ENCODE peak calls at places on chromosomes 11 and 22, in four cellular contexts. S is body of pancreas, F is IMR-90, A is lower leg skin. T is an unnamed sample.

GRCh38 chr11:15536438-15536837 is 421.7 kb downstream of the INSC start:
- DNase-seq in S (no peak), A (no peak), F (no peak), T (no peak)

GRCh38 chr11:29482510-29482909 is 534.3 kb downstream of the KCNA4 start:
- DNase-seq in S (no peak), A (no peak), F (no peak), T (no peak)

GRCh38 chr11:26134481-26135355 is 197.2 kb upstream of the ANO3 start:
- DNase-seq in F (peak), S (no peak), A (no peak), T (no peak)

GRCh38 chr11:118214210-118214914 is 10.4 kb downstream of the JAML start:
- DNase-seq in S (no peak), A (no peak), F (no peak), T (no peak)

GRCh38 chr11:102005306-102005705 is 41.9 kb upstream of the CFAP300 start:
- DNase-seq in S (no peak), F (no peak), A (no peak), T (no peak)

GRCh38 chr11:94140154-94140655 is 11.6 kb downstream of the PANX1 start:
- DNase-seq in A (no peak), F (no peak), S (no peak), T (no peak)

GRCh38 chr11:114180301-114181055 is 115.7 kb upstream of the NNMT start:
- DNase-seq in F (no peak), S (peak), A (no peak), T (no peak)

GRCh38 chr11:121841487-121842167 is 274.4 kb downstream of the BLID start:
- DNase-seq in A (no peak), S (peak), F (peak), T (no peak)

GRCh38 chr22:39959640-39960447 is at the start of gene TMA7B:
- DNase-seq in A (no peak), S (no peak), F (peak), T (peak)

GRCh38 chr22:19128946-19129727 is 2.0 kb upstream of the TSSK2 start:
- DNase-seq in A (no peak), S (no peak), F (no peak), T (no peak)

GRCh38 chr22:49586244-49586748 is 241.4 kb downstream of the BRD1 start:
- DNase-seq in S (no peak), A (no peak), F (no peak), T (no peak)

GRCh38 chr11:121459413-121460041 is 6.8 kb upstream of the SORL1-AS1 start:
- DNase-seq in F (no peak), A (no peak), S (no peak), T (no peak)

GRCh38 chr22:43437871-43438475 is 26.2 kb downstream of the MPPED1 start:
- DNase-seq in F (no peak), S (no peak), A (no peak), T (no peak)

GRCh38 chr22:38300197-38300945 is 16.9 kb downstream of the CSNK1E start:
- DNase-seq in F (no peak), S (no peak), A (no peak), T (no peak)

GRCh38 chr22:38097557-38098409 is 12.7 kb downstream of the BAIAP2L2 start:
- DNase-seq in A (no peak), S (no peak), F (peak), T (no peak)

GRCh38 chr11:28697920-28698827 is 590.0 kb downstream of the METTL15 start:
- DNase-seq in A (no peak), S (peak), F (peak), T (no peak)

GRCh38 chr11:104668797-104669463 is 229.3 kb downstream of the CASP12 start:
- DNase-seq in A (no peak), S (no peak), F (peak), T (peak)

GRCh38 chr11:65777241-65777640 is 3.5 kb downstream of the AP5B1 start:
- DNase-seq in S (no peak), F (no peak), A (peak), T (no peak)

GRCh38 chr11:68044145-68044813 is 5.5 kb downstream of the TCIRG1 start:
- DNase-seq in S (peak), A (no peak), F (no peak), T (no peak)

GRCh38 chr11:17535488-17535887 is 8.7 kb downstream of the USH1C start:
- DNase-seq in F (no peak), S (no peak), A (no peak), T (no peak)

GRCh38 chr11:121929581-121929980 is 186.4 kb downstream of the BLID start:
- DNase-seq in S (peak), F (peak), A (no peak), T (no peak)

GRCh38 chr11:123062892-123063395 is 1.0 kb upstream of the HSPA8 start:
- DNase-seq in F (peak), A (peak), S (no peak), T (no peak)
- TF ChIP-seq POLR2A in F (peak), A (no peak), S (no peak), T (no peak)

DNA sequence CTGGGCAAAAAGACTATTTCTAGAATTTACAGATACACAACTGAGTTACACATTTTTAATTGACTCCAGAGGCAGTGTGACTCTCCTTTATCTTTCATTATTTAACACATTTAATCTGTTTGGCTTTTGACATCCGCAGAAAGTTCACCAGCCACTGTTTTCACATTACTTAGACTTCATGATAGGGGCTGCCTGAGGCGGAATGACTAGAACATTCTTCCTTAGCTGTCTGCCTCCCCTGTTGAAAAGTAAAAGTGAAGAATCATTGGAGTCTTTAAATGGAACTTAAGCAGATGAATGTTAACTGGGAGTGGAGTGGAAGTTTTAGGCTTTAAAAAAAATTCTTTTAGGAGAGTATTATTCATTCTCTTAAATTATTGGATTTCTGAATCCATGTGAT is 229.2 kb upstream of the MTNR1B start:
- DNase-seq in A (no peak), S (no peak), F (no peak), T (no peak)
- TF ChIP-seq POLR2A in A (no peak), S (no peak), F (no peak), T (no peak)

GRCh38 chr11:66886671-66887221 is 29.9 kb downstream of the LRFN4 start:
- DNase-seq in S (no peak), A (no peak), F (peak), T (peak)
- TF ChIP-seq POLR2A in S (no peak), A (no peak), F (no peak), T (peak)

GRCh38 chr11:86192858-86193257 is 51.7 kb upstream of the EED start:
- DNase-seq in F (no peak), S (no peak), A (no peak), T (no peak)

GRCh38 chr11:86196924-86197323 is 47.6 kb upstream of the EED start:
- DNase-seq in S (no peak), F (no peak), A (no peak), T (no peak)

GRCh38 chr11:86193297-86194095 is 51.1 kb upstream of the EED start:
- DNase-seq in A (peak), S (peak), F (peak), T (peak)

GRCh38 chr11:86196291-86196690 is 48.3 kb upstream of the EED start:
- DNase-seq in A (no peak), F (no peak), S (no peak), T (no peak)

DNA sequence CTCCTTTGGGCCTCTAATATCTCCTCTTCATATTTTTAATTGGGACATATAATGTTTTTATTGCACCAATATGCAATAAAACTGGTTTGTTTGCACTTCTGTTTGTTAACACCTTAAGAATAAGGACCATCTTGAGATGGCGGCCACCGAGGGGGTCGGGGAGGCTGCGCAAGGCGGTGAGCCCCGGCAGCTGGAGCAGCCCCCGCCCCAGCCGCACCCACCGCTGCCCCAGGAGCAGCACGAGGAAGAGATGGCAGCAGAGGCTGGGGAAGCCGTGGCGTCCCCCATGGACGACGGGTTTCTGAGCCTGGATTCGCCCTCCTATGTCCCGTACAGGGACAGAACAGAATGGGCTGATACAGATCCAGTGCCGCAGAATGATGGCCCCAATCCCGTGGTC is 49.6 kb upstream of the EED start:
- DNase-seq in F (no peak), S (no peak), A (no peak), T (no peak)
- TF ChIP-seq POLR2A in F (no peak), S (no peak), A (no peak), T (no peak)

DNA sequence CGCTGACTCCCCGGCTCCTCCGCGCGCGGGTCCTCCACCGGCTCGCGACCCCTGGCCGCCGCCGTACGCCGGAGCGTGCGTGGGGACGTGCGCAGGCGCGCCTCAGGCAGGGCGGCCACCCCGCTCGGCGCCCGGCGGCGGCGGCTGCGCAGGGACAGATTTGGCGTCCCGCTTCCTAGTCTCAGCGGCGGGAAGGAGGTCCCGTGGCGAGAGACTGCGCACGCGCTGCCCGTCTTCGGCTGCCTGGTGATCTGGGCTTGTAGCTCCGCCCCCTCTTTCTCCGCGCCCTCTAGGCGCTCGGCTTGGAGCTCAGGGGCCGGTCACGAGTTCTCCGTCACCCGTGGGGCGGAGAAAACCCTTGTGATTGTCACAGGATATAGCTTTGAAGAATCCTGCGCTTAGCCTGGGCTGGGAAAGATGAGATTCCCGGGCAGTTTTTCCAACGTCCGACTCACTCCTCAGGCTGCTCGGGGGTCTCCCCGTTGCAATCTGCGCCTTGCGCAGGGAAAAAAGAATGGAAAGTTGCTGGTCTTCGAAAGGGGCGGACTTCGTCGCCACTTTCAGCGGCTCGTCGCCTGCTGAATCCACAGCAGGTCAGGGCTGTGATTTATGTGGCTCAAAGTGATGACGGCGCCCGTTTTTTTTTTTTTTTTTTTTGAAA is at the start of gene PATL1:
- DNase-seq in S (peak), A (peak), F (peak), T (peak)
- TF ChIP-seq POLR2A in S (peak), A (no peak), F (peak), T (peak)

GRCh38 chr22:29766632-29767288 is at the start of gene ZMAT5:
- DNase-seq in A (peak), F (peak), S (peak), T (peak)
- TF ChIP-seq POLR2A in A (no peak), F (peak), S (peak), T (peak)

GRCh38 chr11:58577441-58578135 is 1.3 kb upstream of the ZFP91 start:
- DNase-seq in A (no peak), F (peak), S (peak), T (no peak)

GRCh38 chr11:58578136-58578634 is 678 bp upstream of the ZFP91 start:
- DNase-seq in F (peak), A (peak), S (peak), T (peak)

GRCh38 chr11:58580311-58580710 is 1.4 kb downstream of the ZFP91 start:
- DNase-seq in S (no peak), F (no peak), A (no peak), T (no peak)

GRCh38 chr11:58578635-58579191 is at the start of gene ZFP91:
- DNase-seq in S (peak), A (peak), F (peak), T (peak)

DNA sequence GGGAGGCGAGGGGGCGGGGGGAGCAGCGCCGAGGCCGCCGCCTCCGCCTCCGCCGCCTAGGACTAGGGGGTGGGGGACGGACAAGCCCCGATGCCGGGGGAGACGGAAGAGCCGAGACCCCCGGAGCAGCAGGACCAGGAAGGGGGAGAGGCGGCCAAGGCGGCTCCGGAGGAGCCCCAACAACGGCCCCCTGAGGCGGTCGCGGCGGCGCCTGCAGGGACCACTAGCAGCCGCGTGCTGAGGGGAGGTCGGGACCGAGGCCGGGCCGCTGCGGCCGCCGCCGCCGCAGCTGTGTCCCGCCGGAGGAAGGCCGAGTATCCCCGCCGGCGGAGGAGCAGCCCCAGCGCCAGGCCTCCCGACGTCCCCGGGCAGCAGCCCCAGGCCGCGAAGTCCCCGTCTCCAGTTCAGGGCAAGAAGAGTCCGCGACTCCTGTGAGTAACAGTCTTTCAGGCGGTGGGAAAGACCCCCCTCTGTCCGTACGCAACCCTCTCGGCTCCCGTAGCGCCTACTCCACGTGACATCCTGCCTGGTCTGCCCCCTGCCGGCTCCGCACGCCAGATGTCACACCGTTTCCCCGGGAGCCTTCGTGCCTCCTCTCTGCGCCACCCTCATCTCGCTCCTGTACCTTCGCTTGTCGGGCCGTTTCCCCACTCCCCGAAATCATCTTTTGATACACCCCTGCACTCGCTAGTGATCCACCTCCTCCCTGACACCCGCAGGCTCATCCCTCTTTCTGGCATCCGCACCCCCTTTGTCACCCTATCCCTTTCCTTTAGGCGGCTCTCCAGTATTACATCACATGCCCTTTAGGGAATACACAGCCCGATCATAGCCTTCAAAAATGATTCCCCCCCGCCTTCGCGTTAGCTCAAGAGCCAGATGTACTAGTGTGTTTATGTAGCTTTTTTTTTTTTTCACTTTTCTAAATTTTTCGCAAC is 598 bp downstream of the ZFP91 start:
- DNase-seq in F (peak), A (peak), S (peak), T (peak)
- TF ChIP-seq POLR2A in F (peak), A (no peak), S (peak), T (peak)

GRCh38 chr22:23697031-23697970 is 6.5 kb downstream of the RGL4 start:
- DNase-seq in A (no peak), S (no peak), F (no peak), T (no peak)

GRCh38 chr22:23698094-23698493 is 7.3 kb downstream of the RGL4 start:
- DNase-seq in F (no peak), A (no peak), S (no peak), T (no peak)

GRCh38 chr22:23695141-23695540 is 4.3 kb downstream of the RGL4 start:
- DNase-seq in A (no peak), S (no peak), F (no peak), T (no peak)

GRCh38 chr22:23695748-23696325 is 5.0 kb downstream of the RGL4 start:
- DNase-seq in S (no peak), F (no peak), A (no peak), T (no peak)

GRCh38 chr22:23696326-23696851 is 5.6 kb downstream of the RGL4 start:
- DNase-seq in F (peak), S (no peak), A (no peak), T (no peak)
- TF ChIP-seq POLR2A in F (no peak), S (no peak), A (no peak), T (no peak)

GRCh38 chr11:13277719-13278619 is at the start of gene BMAL1:
- DNase-seq in S (peak), F (no peak), A (peak), T (peak)
- TF ChIP-seq POLR2A in S (no peak), F (peak), A (no peak), T (peak)

T was measured in H54.